ENCODE peak calls at places on chromosomes 5 and 9, in seven cellular contexts. One of them, this sample, is unnamed.

GRCh38 chr5:143245929-143246561 is 157.4 kb downstream of the NR3C1 start:
- DNase-seq in pancreas: no peak
- DNase-seq in RWPE1: peak; percentile 99
- DNase-seq in heart left ventricle: no peak
- DNase-seq in activated T-cell treated with anti-CD3 and anti-CD28 coated beads for 1 hour: no peak
- DNase-seq in hippocampal formation: no peak
- DNase-seq in HepG2: peak; percentile 64
- DNase-seq in this sample: peak; percentile 38

GRCh38 chr5:75331095-75332090 is 5.6 kb upstream of the HMGCR start:
- DNase-seq in pancreas: no peak
- DNase-seq in HepG2: peak; percentile 93
- DNase-seq in hippocampal formation: no peak
- DNase-seq in heart left ventricle: no peak
- DNase-seq in RWPE1: no peak
- DNase-seq in activated T-cell treated with anti-CD3 and anti-CD28 coated beads for 1 hour: no peak
- DNase-seq in this sample: no peak

GRCh38 chr5:115415143-115415491 is 118.7 kb upstream of the CCDC112 start:
- DNase-seq in HepG2: peak; percentile 39
- DNase-seq in heart left ventricle: peak; percentile 40
- DNase-seq in RWPE1: peak; percentile 69
- DNase-seq in pancreas: no peak
- DNase-seq in activated T-cell treated with anti-CD3 and anti-CD28 coated beads for 1 hour: no peak
- DNase-seq in hippocampal formation: peak; percentile 24
- DNase-seq in this sample: peak; percentile 98

GRCh38 chr9:115668506-115668905 is 485.1 kb upstream of the PAPPA start:
- DNase-seq in HepG2: no peak
- DNase-seq in activated T-cell treated with anti-CD3 and anti-CD28 coated beads for 1 hour: no peak
- DNase-seq in hippocampal formation: no peak
- DNase-seq in RWPE1: peak; percentile 76
- DNase-seq in pancreas: no peak
- DNase-seq in heart left ventricle: no peak
- DNase-seq in this sample: no peak

GRCh38 chr5:13987843-13988464 is 43.5 kb upstream of the DNAH5 start:
- DNase-seq in pancreas: no peak
- DNase-seq in hippocampal formation: peak; percentile 17
- DNase-seq in heart left ventricle: peak; percentile 44
- DNase-seq in HepG2: peak; percentile 37
- DNase-seq in RWPE1: peak; percentile 78
- DNase-seq in activated T-cell treated with anti-CD3 and anti-CD28 coated beads for 1 hour: no peak
- DNase-seq in this sample: peak; percentile 45

GRCh38 chr5:15993334-15993733 is 186.3 kb downstream of the MARCHF11 start:
- DNase-seq in activated T-cell treated with anti-CD3 and anti-CD28 coated beads for 1 hour: no peak
- DNase-seq in HepG2: no peak
- DNase-seq in hippocampal formation: no peak
- DNase-seq in heart left ventricle: no peak
- DNase-seq in RWPE1: peak; percentile 50
- DNase-seq in pancreas: no peak
- DNase-seq in this sample: no peak

GRCh38 chr9:16258708-16259107 is 611.8 kb downstream of the BNC2 start:
- DNase-seq in hippocampal formation: no peak
- DNase-seq in pancreas: no peak
- DNase-seq in HepG2: no peak
- DNase-seq in heart left ventricle: no peak
- DNase-seq in RWPE1: no peak
- DNase-seq in activated T-cell treated with anti-CD3 and anti-CD28 coated beads for 1 hour: no peak
- DNase-seq in this sample: no peak

GRCh38 chr5:40486437-40487270 is 193.1 kb upstream of the PTGER4 start:
- DNase-seq in heart left ventricle: no peak
- DNase-seq in hippocampal formation: no peak
- DNase-seq in pancreas: no peak
- DNase-seq in RWPE1: no peak
- DNase-seq in HepG2: no peak
- DNase-seq in activated T-cell treated with anti-CD3 and anti-CD28 coated beads for 1 hour: peak; percentile 7
- DNase-seq in this sample: peak; percentile 55

GRCh38 chr5:142152383-142152730 is 43.8 kb downstream of the NDFIP1 start:
- DNase-seq in activated T-cell treated with anti-CD3 and anti-CD28 coated beads for 1 hour: no peak
- DNase-seq in heart left ventricle: no peak
- DNase-seq in hippocampal formation: no peak
- DNase-seq in RWPE1: no peak
- DNase-seq in HepG2: no peak
- DNase-seq in pancreas: no peak
- DNase-seq in this sample: no peak

GRCh38 chr9:16158063-16158462 is 605.2 kb downstream of the CCDC171 start:
- DNase-seq in HepG2: no peak
- DNase-seq in hippocampal formation: no peak
- DNase-seq in activated T-cell treated with anti-CD3 and anti-CD28 coated beads for 1 hour: no peak
- DNase-seq in heart left ventricle: no peak
- DNase-seq in pancreas: no peak
- DNase-seq in RWPE1: no peak
- DNase-seq in this sample: no peak